ENCODE peak calls at places on chromosomes 12 and 14, in nine cellular contexts. S is left lung; G is ovary; X is CD8-positive, alpha-beta T cell; F is endodermal cell; P is brain microvascular endothelial cell; B is heart left ventricle; C is bronchial epithelial cell; R is GM20000. L is an unnamed sample.

GRCh38 chr14:95495538-95496025 is 20.9 kb downstream of the SYNE3 start:
- DNase-seq in C (peak), F (no peak), G (no peak), B (no peak), R (peak), X (no peak), S (no peak), P (no peak), L (peak)

GRCh38 chr12:86826051-86826450 is 569.9 kb upstream of the MGAT4C start:
- DNase-seq in X (no peak), S (no peak), F (no peak), B (no peak), R (no peak), C (no peak), P (peak), G (no peak), L (no peak)

GRCh38 chr12:52636189-52636588 is 15.8 kb downstream of the KRT2 start:
- DNase-seq in B (no peak), S (no peak), P (no peak), X (no peak), F (peak), C (no peak), R (no peak), G (no peak), L (no peak)

GRCh38 chr14:54475187-54475881 is 13.4 kb downstream of the GMFB start:
- DNase-seq in G (no peak), S (no peak), C (no peak), P (no peak), R (no peak), X (no peak), B (no peak), F (no peak), L (no peak)

GRCh38 chr14:51424569-51425251 is 184.7 kb downstream of the TMX1 start:
- DNase-seq in P (peak), C (no peak), X (no peak), G (no peak), R (no peak), F (no peak), B (peak), S (no peak), L (no peak)

GRCh38 chr14:33737446-33737845 is 213.4 kb downstream of the EGLN3 start:
- DNase-seq in C (peak), R (no peak), B (no peak), F (no peak), P (peak), G (no peak), X (no peak), S (no peak), L (no peak)

GRCh38 chr12:119988788-119989618 is at the start of gene BICDL1:
- DNase-seq in F (peak), S (peak), B (peak), G (peak), X (peak), R (peak), C (peak), P (no peak), L (peak)

GRCh38 chr14:33669111-33669510 is 281.8 kb downstream of the EGLN3 start:
- DNase-seq in X (no peak), G (no peak), C (no peak), P (no peak), F (no peak), R (no peak), S (no peak), B (no peak), L (no peak)

GRCh38 chr14:94615254-94615653 is 3.1 kb downstream of the SERPINA3 start:
- DNase-seq in F (no peak), R (no peak), S (no peak), P (no peak), C (no peak), X (no peak), G (no peak), B (no peak), L (no peak)

GRCh38 chr12:110636516-110636915 is 22.6 kb downstream of the TCTN1 start:
- DNase-seq in G (no peak), F (no peak), S (no peak), R (peak), C (no peak), B (no peak), P (no peak), X (no peak), L (no peak)

GRCh38 chr12:131102493-131102931 is 148.8 kb downstream of the ADGRD1 start:
- DNase-seq in B (peak), S (peak), C (no peak), F (peak), G (peak), P (no peak), X (no peak), R (no peak), L (peak)

GRCh38 chr12:105227879-105228278 is 8.1 kb downstream of the APPL2 start:
- DNase-seq in R (no peak), C (no peak), P (no peak), F (no peak), S (no peak), X (no peak), G (no peak), B (no peak), L (no peak)

GRCh38 chr12:16165506-16165905 is 112.0 kb downstream of the SLC15A5 start:
- DNase-seq in S (no peak), X (no peak), C (peak), R (peak), G (no peak), B (no peak), P (peak), F (peak), L (no peak)

GRCh38 chr12:106179086-106179485 is 40.3 kb upstream of the NUAK1 start:
- DNase-seq in R (no peak), X (no peak), P (no peak), C (no peak), S (no peak), F (peak), G (peak), B (no peak), L (no peak)

GRCh38 chr12:7042847-7043246 is 17.7 kb upstream of the C1S start:
- DNase-seq in R (no peak), B (no peak), G (no peak), S (no peak), P (peak), C (peak), F (no peak), X (no peak), L (no peak)

GRCh38 chr14:99632410-99633035 is 12.4 kb upstream of the HHIPL1 start:
- DNase-seq in C (no peak), G (no peak), S (no peak), B (no peak), X (no peak), R (no peak), F (no peak), P (no peak), L (no peak)

GRCh38 chr14:96251656-96252155 is 4.3 kb upstream of the BDKRB1 start:
- DNase-seq in B (no peak), R (no peak), G (no peak), P (no peak), C (no peak), X (no peak), S (peak), F (no peak), L (no peak)

GRCh38 chr14:22438742-22439141 is 150.3 kb downstream of the DAD1 start:
- DNase-seq in F (no peak), X (no peak), B (no peak), S (no peak), C (no peak), R (no peak), P (no peak), G (no peak), L (no peak)

GRCh38 chr12:87820524-87821194 is 208.5 kb downstream of the C12orf50 start:
- DNase-seq in S (no peak), B (no peak), C (peak), F (no peak), X (no peak), G (no peak), P (peak), R (no peak), L (no peak)

GRCh38 chr12:9910716-9911421 is 21.3 kb downstream of the CLEC2A start:
- DNase-seq in F (peak), G (no peak), R (no peak), B (no peak), C (peak), P (no peak), X (no peak), S (no peak), L (no peak)

GRCh38 chr14:102028733-102029132 is 58.1 kb downstream of the HSP90AA1 start:
- DNase-seq in P (peak), S (no peak), G (no peak), B (no peak), F (no peak), X (no peak), C (peak), R (no peak), L (no peak)

GRCh38 chr12:3432176-3432742 is 58.7 kb upstream of the PRMT8 start:
- DNase-seq in X (no peak), P (no peak), G (no peak), C (peak), F (peak), B (no peak), R (no peak), S (no peak), L (no peak)

GRCh38 chr14:63677891-63678379 is 36.3 kb upstream of the WDR89 start:
- DNase-seq in B (no peak), R (no peak), F (no peak), X (no peak), G (no peak), C (no peak), P (peak), S (no peak), L (no peak)

GRCh38 chr14:22524105-22524783 is 64.8 kb downstream of the DAD1 start:
- DNase-seq in B (no peak), F (no peak), P (no peak), S (no peak), X (no peak), G (no peak), R (no peak), C (no peak), L (no peak)

GRCh38 chr14:60506985-60507829 is 1.7 kb upstream of the SIX6 start:
- DNase-seq in F (peak), P (no peak), R (no peak), G (no peak), B (no peak), X (no peak), C (no peak), S (no peak), L (no peak)

GRCh38 chr14:34436960-34437728 is 24.9 kb downstream of the SPTSSA start:
- DNase-seq in R (no peak), P (no peak), F (no peak), X (no peak), B (no peak), S (no peak), C (no peak), G (no peak), L (no peak)

GRCh38 chr12:9667403-9667802 is 2.1 kb upstream of the CLEC2D start:
- DNase-seq in S (no peak), F (no peak), C (no peak), G (no peak), X (no peak), R (peak), B (no peak), P (no peak), L (no peak)

GRCh38 chr14:104244221-104245011 is 106.0 kb downstream of the KIF26A start:
- DNase-seq in R (no peak), C (no peak), B (peak), X (no peak), G (peak), P (no peak), S (no peak), F (no peak), L (peak)

GRCh38 chr14:55354500-55354899 is 57.1 kb downstream of the ATG14 start:
- DNase-seq in P (peak), X (peak), F (peak), R (peak), C (peak), S (no peak), G (peak), B (peak), L (no peak)

GRCh38 chr12:11780521-11781101 is 131.1 kb downstream of the ETV6 start:
- DNase-seq in X (no peak), C (no peak), R (no peak), P (no peak), S (no peak), G (no peak), F (no peak), B (no peak), L (no peak)

GRCh38 chr12:58750484-58750883 is 169.8 kb downstream of the LRIG3 start:
- DNase-seq in P (peak), B (no peak), S (no peak), F (no peak), G (no peak), X (no peak), C (peak), R (no peak), L (no peak)

GRCh38 chr12:124917135-124917840 is 2.8 kb upstream of the UBC start:
- DNase-seq in C (peak), P (peak), R (peak), S (peak), B (peak), X (peak), G (peak), F (peak), L (peak)

GRCh38 chr12:109951751-109952150 is 44.4 kb downstream of the GIT2 start:
- DNase-seq in S (no peak), X (no peak), P (peak), R (no peak), B (peak), F (peak), G (peak), C (peak), L (no peak)

GRCh38 chr12:89016970-89017778 is 335.1 kb downstream of the DUSP6 start:
- DNase-seq in F (peak), G (no peak), C (peak), P (peak), X (peak), R (peak), B (peak), S (no peak), L (no peak)

GRCh38 chr12:99745106-99745505 is 97.6 kb downstream of the GARIN6 start:
- DNase-seq in R (no peak), S (no peak), B (no peak), F (no peak), G (no peak), C (no peak), P (no peak), X (no peak), L (no peak)

GRCh38 chr12:99745895-99746294 is 98.3 kb downstream of the GARIN6 start:
- DNase-seq in C (no peak), B (no peak), P (no peak), F (no peak), G (no peak), X (no peak), R (no peak), S (no peak), L (no peak)

GRCh38 chr12:99746538-99746937 is 99.0 kb downstream of the GARIN6 start:
- DNase-seq in B (no peak), X (no peak), F (no peak), C (no peak), G (no peak), P (no peak), S (no peak), R (no peak), L (no peak)
- TF ChIP-seq CTCF in B (no peak), X (no peak), F (peak), C (no peak), G (no peak), P (no peak), S (no peak), R (no peak), L (no peak)

GRCh38 chr14:78029471-78030372 is 140.5 kb upstream of the NRXN3 start:
- DNase-seq in P (no peak), R (no peak), C (no peak), S (peak), X (no peak), G (no peak), B (no peak), F (peak), L (no peak)
- TF ChIP-seq CTCF in P (peak), R (no peak), C (peak), S (no peak), X (no peak), G (no peak), B (no peak), F (peak), L (no peak)

GRCh38 chr14:69904246-69904645 is 25.0 kb downstream of the SMOC1 start:
- DNase-seq in C (no peak), F (no peak), P (no peak), X (no peak), G (no peak), B (no peak), R (no peak), S (no peak), L (no peak)
- TF ChIP-seq CTCF in C (no peak), F (no peak), P (no peak), X (no peak), G (no peak), B (no peak), R (no peak), S (no peak), L (no peak)

GRCh38 chr12:67069451-67070306 is 199.5 kb upstream of the CAND1 start:
- DNase-seq in F (peak), R (peak), X (peak), C (peak), B (no peak), G (peak), P (no peak), S (peak), L (peak)
- TF ChIP-seq CTCF in F (peak), R (no peak), X (no peak), C (peak), B (no peak), G (no peak), P (no peak), S (no peak), L (no peak)

GRCh38 chr12:117118838-117119591 is 19.8 kb upstream of the TESC start:
- DNase-seq in S (no peak), C (no peak), X (no peak), B (no peak), F (peak), R (no peak), P (no peak), G (no peak), L (no peak)
- TF ChIP-seq CTCF in S (no peak), C (no peak), X (no peak), B (no peak), F (peak), R (no peak), P (no peak), G (no peak), L (no peak)

GRCh38 chr14:91059576-91060471 is 617 bp downstream of the RPS6KA5 start:
- DNase-seq in R (peak), P (peak), X (peak), F (peak), B (peak), C (peak), S (peak), G (peak), L (peak)
- TF ChIP-seq CTCF in R (peak), P (no peak), X (no peak), F (peak), B (peak), C (peak), S (no peak), G (no peak), L (no peak)

GRCh38 chr12:123271182-123271491 is 519 bp downstream of the CDK2AP1 start:
- DNase-seq in F (peak), X (peak), S (peak), B (peak), C (peak), R (peak), P (peak), G (peak), L (peak)
- TF ChIP-seq CTCF in F (peak), X (no peak), S (peak), B (peak), C (peak), R (peak), P (peak), G (no peak), L (no peak)

GRCh38 chr14:24693353-24693737 is 59.4 kb upstream of the GZMB start:
- DNase-seq in B (no peak), R (no peak), G (no peak), S (no peak), C (no peak), X (no peak), F (no peak), P (no peak), L (no peak)

GRCh38 chr14:24692382-24693352 is 58.7 kb upstream of the GZMB start:
- DNase-seq in B (no peak), C (no peak), G (no peak), F (peak), X (no peak), R (no peak), S (no peak), P (no peak), L (no peak)

GRCh38 chr14:24693941-24694507 is 60.0 kb upstream of the GZMB start:
- DNase-seq in P (no peak), B (no peak), R (no peak), F (no peak), G (no peak), S (no peak), X (no peak), C (no peak), L (no peak)

GRCh38 chr14:24688030-24688658 is 54.2 kb upstream of the GZMB start:
- DNase-seq in B (no peak), X (no peak), F (no peak), R (no peak), G (no peak), P (no peak), C (no peak), S (no peak), L (no peak)

GRCh38 chr14:24690492-24690891 is 56.5 kb upstream of the GZMB start:
- DNase-seq in P (no peak), C (no peak), B (no peak), S (no peak), F (peak), R (no peak), G (no peak), X (no peak), L (no peak)
- TF ChIP-seq CTCF in P (no peak), C (no peak), B (no peak), S (no peak), F (peak), R (no peak), G (no peak), X (no peak), L (no peak)

DNA sequence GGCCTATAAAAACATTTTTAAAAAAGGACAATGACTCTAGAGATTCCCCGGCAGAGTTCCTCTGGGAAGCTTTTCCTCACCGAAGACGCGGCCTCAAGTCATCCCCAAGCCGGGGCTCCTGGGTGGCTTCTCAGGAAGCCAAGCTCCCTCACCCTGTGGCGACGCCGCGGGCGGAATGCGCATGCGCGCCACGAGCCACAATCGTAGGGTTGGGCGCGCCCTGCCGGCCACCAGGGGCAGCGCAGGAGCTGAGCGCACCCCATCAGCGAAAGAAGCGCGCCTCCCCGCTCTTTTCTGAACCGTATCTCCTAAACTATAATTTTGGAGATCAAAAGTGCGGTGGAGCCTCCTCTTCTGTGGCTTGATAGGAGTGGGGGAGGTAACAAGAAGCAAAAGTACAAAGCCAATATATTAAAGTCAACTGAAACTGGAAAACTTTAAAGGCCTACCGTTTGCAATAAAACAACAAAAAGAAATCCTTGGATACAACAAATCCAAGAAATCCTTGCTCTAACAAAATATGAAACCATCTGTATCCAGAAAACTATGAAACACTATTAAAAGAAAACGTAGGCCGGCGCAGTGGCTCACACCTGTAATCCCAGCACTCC is 17.4 kb upstream of the CHFR start:
- DNase-seq in S (peak), F (peak), P (peak), X (peak), G (peak), C (no peak), R (peak), B (peak), L (peak)
- TF ChIP-seq CTCF in S (peak), F (peak), P (peak), X (peak), G (peak), C (peak), R (peak), B (peak), L (no peak)

L was measured in activated B cell treated with CpG ODN at 0.5 μM for 24 hours.